ENCODE peak calls at places on chromosomes 7 and 10, in six cellular contexts. B is fibroblast of lung, L is prostate gland, I is thyroid gland, P is HepG2, D is mesendoderm. U is an unnamed sample. For H3K27me3 and H3K36me3, the result is how much of the 10 kb centered on the place peaks cover.

GRCh38 chr10:71970331-71970730 is 6.1 kb downstream of the CHST3 start:
- DNase-seq in B (no peak), L (peak), I (peak), P (no peak), D (peak), U (peak)

GRCh38 chr10:60208676-60209269 is 180.9 kb downstream of the ANK3 start:
- DNase-seq in B (peak), L (no peak), I (no peak), P (peak), D (peak), U (no peak)

GRCh38 chr10:125102821-125103220 is 57.5 kb downstream of the CTBP2 start:
- DNase-seq in B (no peak), L (no peak), I (no peak), P (no peak), D (no peak), U (no peak)

GRCh38 chr7:99498546-99498944 is 1.5 kb downstream of the ZNF394 start:
- DNase-seq in B (no peak), L (no peak), I (no peak), P (no peak), D (no peak), U (peak)

GRCh38 chr10:93826355-93826754 is 67.4 kb upstream of the SLC35G1 start:
- DNase-seq in B (no peak), L (no peak), I (no peak), P (no peak), D (peak), U (no peak)

GRCh38 chr10:58512470-58513188 is at the start of gene BICC1:
- DNase-seq in B (peak), L (peak), I (peak), P (no peak), D (peak), U (peak)

GRCh38 chr7:70585071-70585470 is 546.9 kb upstream of the GALNT17 start:
- DNase-seq in B (no peak), L (no peak), I (no peak), P (no peak), D (peak), U (peak)

GRCh38 chr10:34780818-34781380 is 34.2 kb downstream of the PARD3 start:
- DNase-seq in B (peak), L (no peak), I (no peak), P (no peak), D (peak), U (peak)

GRCh38 chr7:108598153-108598552 is 28.5 kb downstream of the DNAJB9 start:
- DNase-seq in B (no peak), L (no peak), I (peak), P (no peak), D (no peak), U (no peak)

GRCh38 chr10:80265740-80266512 is 23.5 kb downstream of the MAT1A start:
- DNase-seq in B (no peak), L (no peak), I (no peak), P (no peak), D (peak), U (peak)

GRCh38 chr7:4882742-4883351 is 669 bp downstream of the RADIL start:
- DNase-seq in B (no peak), L (no peak), I (no peak), P (no peak), D (peak), U (peak)

GRCh38 chr7:155336812-155337602 is 39.3 kb downstream of the INSIG1 start:
- DNase-seq in B (no peak), L (no peak), I (peak), P (no peak), D (no peak), U (no peak)

GRCh38 chr7:148921806-148922205 is 37.7 kb upstream of the EZH2 start:
- DNase-seq in B (no peak), L (peak), I (peak), P (no peak), D (no peak), U (no peak)

GRCh38 chr7:37916673-37917660 is at the start of gene SFRP4:
- DNase-seq in B (peak), L (no peak), I (peak), P (peak), D (peak), U (peak)

GRCh38 chr10:83153714-83154113 is 985.6 kb upstream of the GHITM start:
- DNase-seq in B (no peak), L (no peak), I (no peak), P (no peak), D (no peak), U (no peak)

GRCh38 chr7:124728610-124729009 is 37.0 kb downstream of the GPR37 start:
- DNase-seq in B (no peak), L (no peak), I (no peak), P (no peak), D (no peak), U (no peak)

GRCh38 chr10:43336061-43336460 is 35.4 kb upstream of the FXYD4 start:
- DNase-seq in B (no peak), L (no peak), I (no peak), P (no peak), D (no peak), U (no peak)

GRCh38 chr10:791639-792038 is 102.2 kb upstream of the DIP2C start:
- DNase-seq in B (no peak), L (no peak), I (no peak), P (no peak), D (no peak), U (no peak)

GRCh38 chr10:79059859-79060379 is 8.8 kb upstream of the ZMIZ1 start:
- DNase-seq in B (no peak), L (peak), I (no peak), P (peak), D (no peak), U (no peak)

GRCh38 chr10:13717936-13718772 is 131.4 kb downstream of the PRPF18 start:
- DNase-seq in B (peak), L (peak), I (peak), P (peak), D (no peak), U (no peak)

GRCh38 chr7:151454932-151455530 is 15.1 kb upstream of the CRYGN start:
- DNase-seq in B (no peak), L (no peak), I (no peak), P (no peak), D (no peak), U (peak)

GRCh38 chr10:124009616-124010015 is 83.8 kb downstream of the CHST15 start:
- DNase-seq in B (peak), L (no peak), I (no peak), P (no peak), D (no peak), U (no peak)

DNA sequence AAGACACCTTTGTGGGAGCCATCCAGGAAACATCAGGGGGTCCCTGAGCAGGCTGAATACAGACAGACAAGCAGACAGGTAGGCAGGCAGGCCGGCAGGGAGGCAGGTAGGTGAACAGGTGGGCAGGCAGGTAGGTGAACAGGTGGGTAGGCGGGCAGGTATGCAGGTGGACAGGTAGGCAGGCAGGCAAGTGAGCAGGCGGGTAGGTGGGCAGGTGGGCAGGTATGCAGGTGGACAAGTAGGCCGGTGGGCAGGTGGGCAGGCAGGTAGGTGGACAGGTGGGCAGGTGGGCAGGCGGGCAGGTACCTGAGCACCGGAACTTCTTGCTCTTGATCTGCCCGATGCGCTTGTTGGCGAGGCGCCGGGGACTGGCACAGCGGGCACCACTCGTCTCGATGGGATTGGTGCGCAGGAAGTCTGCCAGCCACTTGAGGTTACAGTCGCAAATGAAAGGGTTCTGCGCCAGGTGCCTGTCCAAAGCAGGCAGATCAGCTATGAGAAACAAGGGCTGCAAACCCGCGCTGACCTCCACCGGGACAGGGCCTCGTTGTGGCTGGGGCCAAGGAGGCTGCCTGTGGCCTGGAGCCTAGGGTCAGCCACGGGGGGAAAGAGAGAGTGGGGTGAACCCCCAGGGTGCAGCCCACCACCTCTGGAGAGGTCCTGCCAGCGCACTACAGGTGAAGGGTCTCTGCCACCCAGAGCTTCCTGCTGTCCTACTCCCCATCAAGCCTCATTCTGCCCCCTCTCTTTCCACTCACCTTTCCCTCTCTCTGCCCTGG is 136.9 kb downstream of the SLIT1 start:
- DNase-seq in B (no peak), L (no peak), I (no peak), P (no peak), D (no peak), U (peak)
- H3K4me3 ChIP-seq in B (no peak), L (no peak), I (no peak), P (no peak), D (no peak), U (no peak)

GRCh38 chr7:1264345-1265280 is 31.9 kb downstream of the UNCX start:
- DNase-seq in B (no peak), L (no peak), I (no peak), P (no peak), D (no peak), U (no peak)
- H3K27me3 ChIP-seq in B (under half), L (under half), I (under half), P (half or more), D (under half), U (under half)

GRCh38 chr7:42928754-42929153 is 3.2 kb downstream of the PSMA2 start:
- DNase-seq in B (no peak), L (no peak), I (no peak), P (no peak), D (no peak), U (no peak)

GRCh38 chr7:42924223-42924877 is 7.6 kb downstream of the PSMA2 start:
- DNase-seq in B (no peak), L (no peak), I (no peak), P (no peak), D (no peak), U (no peak)

GRCh38 chr7:42922017-42922753 is 9.8 kb downstream of the PSMA2 start:
- DNase-seq in B (no peak), L (no peak), I (no peak), P (no peak), D (no peak), U (no peak)

GRCh38 chr7:42926204-42926603 is 5.8 kb downstream of the PSMA2 start:
- DNase-seq in B (no peak), L (no peak), I (no peak), P (no peak), D (no peak), U (no peak)

DNA sequence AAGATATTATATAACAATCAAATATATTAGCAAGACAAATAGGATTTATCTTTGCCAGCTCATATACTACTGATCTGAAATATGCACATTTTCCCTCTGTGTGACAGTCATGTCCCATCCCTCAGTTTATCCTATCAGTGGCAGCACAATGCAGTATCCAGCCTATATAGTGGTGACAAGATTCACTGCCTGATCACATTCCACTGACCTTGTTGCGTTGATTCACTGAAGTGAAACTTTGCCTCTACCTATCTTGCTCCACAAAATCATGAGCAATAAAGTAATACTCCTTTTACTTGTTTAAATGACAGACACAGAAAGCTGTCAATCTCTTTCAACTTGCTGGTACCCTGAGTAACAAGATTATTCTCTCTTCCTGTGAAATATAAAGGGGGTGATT is 6.3 kb downstream of the PSMA2 start:
- DNase-seq in B (no peak), L (no peak), I (no peak), P (no peak), D (no peak), U (no peak)
- H3K36me3 ChIP-seq in B (under half), L (under half), I (under half), P (under half), D (under half), U (under half)

DNA sequence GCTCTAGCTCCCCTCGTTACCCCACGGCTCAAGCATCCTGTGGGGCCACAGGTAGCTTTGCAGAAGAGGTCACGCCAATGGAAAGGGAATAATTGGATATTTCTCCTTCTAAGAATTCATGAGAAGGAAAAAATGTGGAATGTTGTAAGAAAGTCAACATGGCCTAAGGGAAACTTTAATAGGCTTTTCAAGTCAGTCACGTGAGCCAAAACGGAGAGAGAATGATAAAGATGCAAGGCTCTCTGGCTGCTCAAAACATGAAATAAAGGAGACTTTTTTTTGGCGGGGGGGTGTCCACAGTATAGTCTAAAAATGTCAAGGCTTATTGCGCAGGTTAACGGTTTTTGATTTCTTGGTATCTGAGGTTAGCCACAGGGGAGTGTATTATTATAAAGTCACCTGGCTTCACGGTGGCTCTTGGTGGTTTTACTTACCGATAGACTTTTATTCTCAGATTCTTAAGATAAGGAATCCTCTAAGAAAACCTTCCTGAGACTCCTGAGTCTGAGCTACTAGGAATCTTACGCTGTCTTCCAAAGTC is 148.2 kb downstream of the ARHGAP21 start:
- DNase-seq in B (no peak), L (no peak), I (no peak), P (no peak), D (no peak), U (no peak)
- H3K4me3 ChIP-seq in B (no peak), L (no peak), I (no peak), P (no peak), D (no peak), U (no peak)

GRCh38 chr10:69630651-69631400 is 779 bp downstream of the FAM241B start:
- DNase-seq in B (no peak), L (no peak), I (no peak), P (no peak), D (no peak), U (peak)

GRCh38 chr10:69631566-69631965 is 1.5 kb downstream of the FAM241B start:
- DNase-seq in B (no peak), L (no peak), I (no peak), P (no peak), D (no peak), U (no peak)

GRCh38 chr10:69629519-69629896 is 539 bp upstream of the FAM241B start:
- DNase-seq in B (no peak), L (no peak), I (no peak), P (no peak), D (no peak), U (no peak)

GRCh38 chr10:69628876-69629275 is 1.2 kb upstream of the FAM241B start:
- DNase-seq in B (no peak), L (no peak), I (peak), P (no peak), D (no peak), U (no peak)

DNA sequence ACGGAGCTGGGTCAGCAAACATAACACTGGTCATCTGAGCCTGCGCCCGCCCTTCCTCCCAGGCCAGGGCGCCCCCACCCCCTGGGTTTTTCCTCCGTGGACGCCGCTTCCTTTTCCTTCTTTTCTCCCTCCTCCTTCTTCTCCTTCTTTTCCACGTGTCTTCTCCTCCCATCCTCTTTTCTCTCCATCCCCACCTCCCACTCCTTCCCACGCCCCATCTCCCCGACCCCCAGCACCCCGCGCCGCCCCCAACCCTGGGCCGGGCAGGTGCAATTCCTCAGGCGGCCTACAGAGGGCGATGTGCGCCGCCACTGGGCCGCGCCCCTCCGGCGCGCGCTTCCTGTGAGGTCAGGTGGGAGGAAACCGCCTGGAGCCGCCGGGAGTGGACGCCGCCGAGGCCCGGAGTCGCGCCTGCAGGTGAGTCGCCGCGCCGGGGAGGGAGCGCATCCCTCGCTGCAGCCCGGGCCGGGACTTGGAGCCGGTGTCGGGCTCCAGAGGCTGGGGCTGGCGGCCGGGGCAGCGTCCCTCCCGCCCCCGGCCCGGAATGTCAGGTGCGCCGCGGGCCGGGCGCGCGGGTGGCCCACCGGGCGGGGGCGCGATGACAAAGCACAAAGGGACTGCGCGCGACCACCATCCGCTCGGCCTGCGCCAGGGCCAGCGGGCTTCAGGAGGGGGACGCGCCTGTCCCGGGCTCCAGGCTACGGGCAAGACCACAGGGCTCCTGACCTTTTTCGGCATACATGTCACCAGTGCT is at the start of gene FAM241B:
- DNase-seq in B (peak), L (peak), I (peak), P (no peak), D (peak), U (peak)
- H3K27me3 ChIP-seq in B (under half), L (under half), I (under half), P (under half), D (under half), U (under half)

DNA sequence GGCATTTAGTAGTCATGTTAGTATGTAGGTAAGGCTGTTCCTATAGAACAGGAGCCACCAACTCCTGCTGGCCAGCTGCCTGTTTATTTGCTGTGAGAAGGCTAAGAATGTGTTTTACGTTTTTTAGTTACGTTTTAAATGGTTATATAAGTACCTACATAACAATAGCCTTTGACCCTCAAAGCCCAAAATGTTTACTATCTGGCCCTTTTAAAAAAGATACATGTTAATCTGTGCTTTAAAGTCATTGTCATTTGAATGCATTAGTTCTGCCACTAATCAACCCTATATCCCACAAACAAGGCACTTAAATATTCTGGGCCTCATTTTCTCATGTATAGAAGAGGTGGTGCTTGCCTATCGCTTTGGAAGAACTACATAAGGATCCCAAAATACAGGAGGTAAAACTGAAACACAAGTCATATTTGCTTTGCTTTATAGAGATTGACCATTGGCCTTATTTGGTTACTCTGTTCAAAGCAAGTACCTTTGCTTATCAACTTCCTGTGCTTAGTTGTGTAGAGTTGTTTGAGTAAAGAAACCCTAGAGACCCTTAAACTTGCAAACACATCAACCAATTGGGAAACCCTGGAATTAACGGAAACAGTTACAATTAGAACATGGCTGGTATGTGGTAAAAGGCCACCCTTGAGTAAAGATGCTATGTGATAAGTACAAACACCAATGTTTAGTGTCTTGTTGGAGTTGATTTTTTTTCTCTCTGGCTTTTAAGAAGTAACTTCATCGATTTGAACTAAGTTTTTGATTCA is 25.9 kb downstream of the TIMM23 start:
- DNase-seq in B (no peak), L (no peak), I (no peak), P (peak), D (no peak), U (no peak)
- H3K36me3 ChIP-seq in B (under half), L (under half), I (under half), P (under half), D (under half), U (under half)